ENCODE peak calls at places on chromosomes 7 and 10, in five cellular contexts. O is EL, B is RPMI7951, J is activated T-helper 1 cell treated with Interleukin-2 at 50 U/mL for 16 hours, D is left ventricle myocardium inferior. I is an unnamed sample.

GRCh38 chr7:111827863-111828504 is 265.7 kb upstream of the IMMP2L start:
- DNase-seq in O (peak), B (peak), J (no peak), D (no peak), I (no peak)

GRCh38 chr10:3222068-3222467 is 49.5 kb upstream of the PITRM1 start:
- DNase-seq in O (no peak), B (peak), J (no peak), D (no peak), I (no peak)

GRCh38 chr7:149855368-149856305 is 17.5 kb downstream of the ZNF862 start:
- DNase-seq in O (peak), B (peak), J (no peak), D (no peak), I (no peak)

GRCh38 chr7:40647719-40648118 is 512.9 kb downstream of the SUGCT start:
- DNase-seq in O (peak), B (peak), J (no peak), D (no peak), I (no peak)

GRCh38 chr7:119320316-119320715 is 952.7 kb upstream of the KCND2 start:
- DNase-seq in O (no peak), B (peak), J (no peak), D (no peak), I (no peak)

GRCh38 chr7:31062746-31063435 is 10.8 kb downstream of the ADCYAP1R1 start:
- DNase-seq in O (no peak), B (no peak), J (no peak), D (peak), I (no peak)

GRCh38 chr7:1483079-1483478 is 21.1 kb downstream of the INTS1 start:
- DNase-seq in O (no peak), B (no peak), J (no peak), D (no peak), I (no peak)

GRCh38 chr10:29026802-29027201 is 262.1 kb upstream of the LYZL1 start:
- DNase-seq in O (no peak), B (no peak), J (no peak), D (no peak), I (no peak)

GRCh38 chr10:132419631-132420468 is 22.9 kb downstream of the PWWP2B start:
- DNase-seq in O (no peak), B (no peak), J (no peak), D (no peak), I (no peak)

GRCh38 chr7:40922316-40922670 is 780.6 kb downstream of the INHBA start:
- DNase-seq in O (peak), B (peak), J (no peak), D (no peak), I (no peak)